ENCODE peak calls at places on chromosomes 4 and X, in five cellular contexts. V, W, B, O and Q are unnamed samples.

GRCh38 chr4:134756456-134756855 is 554.9 kb upstream of the PABPC4L start:
- DNase-seq in V (no peak), W (no peak), B (no peak), O (no peak), Q (no peak)

GRCh38 chr4:12270546-12270945 is 841.9 kb upstream of the HS3ST1 start:
- DNase-seq in V (no peak), B (no peak), W (no peak), O (no peak), Q (no peak)

GRCh38 chr4:157045507-157046127 is 30.3 kb upstream of the GLRB start:
- DNase-seq in O (no peak), V (peak; percentile 68), B (no peak), W (no peak), Q (peak; percentile 47)

GRCh38 chr4:147511005-147511660 is 30.2 kb downstream of the EDNRA start:
- DNase-seq in B (no peak), V (no peak), O (no peak), W (no peak), Q (no peak)

GRCh38 chr4:84503495-84504437 is 4.7 kb upstream of the NKX6-1 start:
- DNase-seq in O (no peak), V (peak; percentile 70), B (no peak), W (no peak), Q (peak; percentile 46)

GRCh38 chr4:168587326-168588125 is 90.7 kb downstream of the PALLD start:
- DNase-seq in V (no peak), B (no peak), W (no peak), O (no peak), Q (no peak)

GRCh38 chr4:28868831-28869230 is 1851.3 kb upstream of the PCDH7 start:
- DNase-seq in W (no peak), V (no peak), O (no peak), B (no peak), Q (no peak)

GRCh38 chrX:113275769-113276168 is 435.1 kb upstream of the AMOT start:
- DNase-seq in B (no peak), W (no peak), V (no peak), O (no peak), Q (no peak)

GRCh38 chr4:25838526-25838925 is 24.3 kb downstream of the SEL1L3 start:
- DNase-seq in W (no peak), V (no peak), O (no peak), B (no peak), Q (no peak)

GRCh38 chrX:17441965-17442364 is 67.0 kb downstream of the NHS start:
- DNase-seq in O (no peak), B (no peak), V (no peak), W (no peak), Q (no peak)

GRCh38 chrX:34654939-34655338 is 2.1 kb downstream of the TMEM47 start:
- DNase-seq in W (no peak), O (no peak), V (no peak), B (no peak), Q (no peak)

GRCh38 chr4:105990933-105991332 is 95.7 kb downstream of the NPNT start:
- DNase-seq in V (no peak), O (no peak), B (no peak), W (no peak), Q (no peak)

GRCh38 chr4:150136036-150136435 is 57.8 kb downstream of the DCLK2 start:
- DNase-seq in W (no peak), B (no peak), V (no peak), O (no peak), Q (no peak)

GRCh38 chr4:75844151-75844662 is 58.0 kb downstream of the PPEF2 start:
- DNase-seq in W (no peak), O (no peak), B (no peak), V (no peak), Q (peak; percentile 76)

GRCh38 chr4:137532869-137533236 is 559 bp upstream of the PCDH18 start:
- DNase-seq in V (no peak), O (no peak), B (no peak), W (no peak), Q (no peak)

GRCh38 chr4:79650794-79651431 is 242.9 kb upstream of the GK2 start:
- DNase-seq in W (no peak), O (no peak), B (no peak), V (no peak), Q (no peak)

GRCh38 chrX:1397001-1397400 is 5.1 kb upstream of the SLC25A6 start:
- DNase-seq in V (no peak), W (no peak), B (no peak), O (no peak), Q (no peak)

GRCh38 chr4:1463088-1463926 is 57.1 kb upstream of the NKX1-1 start:
- DNase-seq in B (no peak), O (no peak), V (no peak), W (no peak), Q (no peak)

DNA sequence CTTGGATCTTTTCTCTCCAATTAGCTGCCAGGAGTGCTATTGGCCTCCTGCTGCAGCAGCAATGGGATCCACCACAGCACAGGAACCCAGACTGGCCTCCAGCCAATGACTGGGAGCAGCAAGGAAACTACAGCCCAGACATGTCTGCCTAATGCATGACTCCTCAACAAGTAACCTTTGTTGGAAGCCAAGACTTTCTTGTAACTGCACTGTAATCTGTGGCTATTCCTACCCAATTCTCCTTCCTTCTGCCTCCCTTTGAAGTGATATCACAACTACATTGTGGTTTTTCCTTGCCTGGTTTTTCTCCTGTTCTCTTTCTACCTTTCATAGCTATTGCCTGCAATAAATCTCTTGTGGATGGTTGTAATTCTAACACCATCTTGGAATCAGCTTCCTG is 39.8 kb downstream of the SNCA start:
- DNase-seq in W (no peak), B (no peak), O (no peak), V (no peak), Q (no peak)
- TF ChIP-seq SUZ12 in W (no peak), B (no peak), O (no peak), V (no peak), Q (no peak)

GRCh38 chrX:136767104-136767941 is 13.4 kb downstream of the ARHGEF6 start:
- DNase-seq in O (no peak), V (peak; percentile 80), W (peak; percentile 22), B (peak; percentile 2), Q (peak; percentile 1)
- TF ChIP-seq SUZ12 in O (no peak), V (no peak), W (no peak), B (no peak), Q (no peak)

GRCh38 chrX:51182545-51182944 is 150.1 kb upstream of the NUDT10 start:
- DNase-seq in O (no peak), B (no peak), W (no peak), V (peak; percentile 22), Q (no peak)
- TF ChIP-seq SUZ12 in O (no peak), B (no peak), W (no peak), V (no peak), Q (no peak)

GRCh38 chrX:150268839-150269238 is 94.3 kb upstream of the MAMLD1 start:
- DNase-seq in B (no peak), V (no peak), O (no peak), W (no peak), Q (no peak)

GRCh38 chrX:150269613-150270254 is 93.4 kb upstream of the MAMLD1 start:
- DNase-seq in B (no peak), V (no peak), O (no peak), W (no peak), Q (peak; percentile 92)

DNA sequence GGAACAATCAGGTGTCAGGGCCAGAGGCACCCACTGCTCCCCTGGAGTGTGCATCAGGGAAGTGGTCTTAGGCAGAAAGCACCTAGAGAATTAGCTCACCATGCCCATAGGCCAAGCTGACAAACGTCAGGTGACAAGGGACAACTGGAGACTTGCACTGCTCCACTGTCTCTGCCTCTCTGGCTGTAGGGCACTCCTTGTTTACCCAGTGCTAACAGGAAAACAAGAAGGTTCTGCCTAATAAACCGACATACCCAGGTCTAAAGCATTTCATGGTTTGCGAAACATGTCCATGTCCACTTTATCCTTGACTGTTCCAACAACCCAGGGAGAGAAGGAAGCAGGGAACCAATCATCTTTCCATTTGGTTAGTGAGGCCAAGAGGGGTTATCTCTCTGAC is 92.5 kb upstream of the MAMLD1 start:
- DNase-seq in W (no peak), B (no peak), O (no peak), V (no peak), Q (peak; percentile 59)
- TF ChIP-seq SUZ12 in W (no peak), B (no peak), O (no peak), V (no peak), Q (no peak)

DNA sequence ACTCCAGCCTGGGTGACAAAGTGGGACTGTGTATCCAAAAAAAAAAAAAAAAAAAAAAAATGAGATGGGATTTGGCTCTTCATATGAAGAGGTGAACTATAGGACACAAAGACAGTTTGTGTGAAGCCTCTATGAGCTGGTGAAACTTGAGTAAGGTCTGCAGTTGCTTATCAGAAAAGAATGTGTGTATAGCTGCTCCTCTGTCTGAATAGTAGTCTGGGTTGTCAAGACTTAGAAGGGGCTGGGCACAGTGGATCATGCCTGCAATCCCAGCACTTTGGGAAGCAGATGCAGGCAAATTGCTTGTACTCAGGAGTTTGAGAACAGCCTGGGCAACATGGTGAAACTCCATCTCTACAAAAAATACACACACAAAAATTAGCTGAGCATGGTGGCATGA is 82.8 kb downstream of the ARSF start:
- DNase-seq in W (no peak), O (no peak), B (no peak), V (no peak), Q (no peak)
- TF ChIP-seq SUZ12 in W (no peak), O (no peak), B (no peak), V (no peak), Q (no peak)

GRCh38 chrX:10381218-10381617 is 224.4 kb downstream of the CLCN4 start:
- DNase-seq in B (no peak), V (no peak), O (no peak), W (no peak), Q (no peak)

GRCh38 chrX:10377427-10377826 is 220.7 kb downstream of the CLCN4 start:
- DNase-seq in W (no peak), B (no peak), V (no peak), O (no peak), Q (no peak)

DNA sequence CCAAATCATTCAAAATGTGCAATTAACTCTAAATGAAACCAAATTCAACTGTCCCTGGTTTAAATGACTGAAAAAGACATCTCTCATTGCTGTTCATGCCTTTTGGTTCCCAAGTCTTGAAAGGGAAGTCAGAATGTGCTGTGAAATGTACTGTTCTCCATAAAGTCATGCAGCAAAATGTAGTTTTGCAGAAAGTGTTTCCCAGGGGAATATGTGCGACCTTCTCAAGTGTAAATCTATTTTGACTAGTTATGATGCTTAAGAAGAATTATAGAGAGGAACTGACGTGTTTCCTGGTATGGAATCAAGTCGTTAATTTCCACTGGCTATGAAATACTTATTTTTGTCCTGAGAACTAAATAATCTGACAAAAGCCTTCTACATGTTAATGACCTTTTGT is 223.1 kb downstream of the CLCN4 start:
- DNase-seq in B (no peak), W (no peak), O (no peak), V (no peak), Q (no peak)
- TF ChIP-seq SUZ12 in B (no peak), W (no peak), O (no peak), V (no peak), Q (no peak)

GRCh38 chrX:69398881-69399280 is 105.2 kb upstream of the NALF2 start:
- DNase-seq in V (no peak), W (no peak), B (no peak), O (no peak), Q (no peak)

GRCh38 chrX:69396916-69397315 is 107.2 kb upstream of the NALF2 start:
- DNase-seq in O (no peak), W (peak; percentile 76), V (no peak), B (peak; percentile 27), Q (no peak)
- TF ChIP-seq SUZ12 in O (no peak), W (no peak), V (no peak), B (no peak), Q (no peak)